ENCODE peak calls at places on chromosomes 16 and 17, in four cellular contexts. One of them, this sample, is unnamed.

GRCh38 chr16:87469186-87469585 is 23.6 kb downstream of the ZCCHC14 start:
- DNase-seq in Peyer's patch: no peak
- DNase-seq in ovary: no peak
- DNase-seq in spleen: no peak
- DNase-seq in this sample: no peak

GRCh38 chr17:57832711-57833596 is 16.9 kb downstream of the MRPS23 start:
- DNase-seq in Peyer's patch: peak; percentile 65
- DNase-seq in ovary: peak; percentile 68
- DNase-seq in spleen: peak; percentile 81
- DNase-seq in this sample: no peak

GRCh38 chr17:7440113-7440822 is 956 bp downstream of the FGF11 start:
- DNase-seq in Peyer's patch: no peak
- DNase-seq in ovary: peak; percentile 60
- DNase-seq in spleen: peak; percentile 85
- DNase-seq in this sample: no peak

GRCh38 chr16:78259883-78260282 is 160.4 kb downstream of the WWOX start:
- DNase-seq in Peyer's patch: no peak
- DNase-seq in ovary: no peak
- DNase-seq in spleen: no peak
- DNase-seq in this sample: no peak

GRCh38 chr17:74408830-74409229 is 23.1 kb upstream of the GPRC5C start:
- DNase-seq in Peyer's patch: no peak
- DNase-seq in ovary: no peak
- DNase-seq in spleen: no peak
- DNase-seq in this sample: no peak

GRCh38 chr17:32302860-32303649 is 37.4 kb downstream of the RHBDL3 start:
- DNase-seq in Peyer's patch: no peak
- DNase-seq in ovary: peak; percentile 41
- DNase-seq in spleen: no peak
- DNase-seq in this sample: no peak

GRCh38 chr16:1978476-1979120 is 2.7 kb downstream of the NOXO1 start:
- DNase-seq in Peyer's patch: peak; percentile 57
- DNase-seq in ovary: no peak
- DNase-seq in spleen: no peak
- DNase-seq in this sample: no peak

GRCh38 chr16:13333336-13333735 is 431.9 kb downstream of the SHISA9 start:
- DNase-seq in Peyer's patch: no peak
- DNase-seq in ovary: no peak
- DNase-seq in spleen: no peak
- DNase-seq in this sample: no peak

GRCh38 chr17:72270530-72270929 is 149.7 kb downstream of the SOX9 start:
- DNase-seq in Peyer's patch: no peak
- DNase-seq in ovary: no peak
- DNase-seq in spleen: no peak
- DNase-seq in this sample: no peak

GRCh38 chr16:17265177-17265576 is 205.6 kb downstream of the XYLT1 start:
- DNase-seq in Peyer's patch: no peak
- DNase-seq in ovary: no peak
- DNase-seq in spleen: no peak
- DNase-seq in this sample: no peak

GRCh38 chr17:75152971-75153853 is 1.1 kb downstream of the JPT1 start:
- DNase-seq in Peyer's patch: peak; percentile 79
- DNase-seq in ovary: no peak
- DNase-seq in spleen: peak; percentile 80
- DNase-seq in this sample: no peak

GRCh38 chr17:77424585-77425344 is 284.0 kb downstream of the SEC14L1 start:
- DNase-seq in Peyer's patch: peak; percentile 76
- DNase-seq in ovary: peak; percentile 98
- DNase-seq in spleen: peak; percentile 89
- DNase-seq in this sample: peak; percentile 97

GRCh38 chr17:17510456-17511292 is 14.5 kb upstream of the RASD1 start:
- DNase-seq in Peyer's patch: peak; percentile 34
- DNase-seq in ovary: no peak
- DNase-seq in spleen: peak; percentile 66
- DNase-seq in this sample: no peak

GRCh38 chr16:69762843-69763556 is 868 bp downstream of the WWP2 start:
- DNase-seq in Peyer's patch: no peak
- DNase-seq in ovary: no peak
- DNase-seq in spleen: no peak
- DNase-seq in this sample: no peak

GRCh38 chr17:51128089-51128488 is 7.4 kb upstream of the SPAG9 start:
- DNase-seq in Peyer's patch: no peak
- DNase-seq in ovary: no peak
- DNase-seq in spleen: no peak
- DNase-seq in this sample: no peak

GRCh38 chr16:87465306-87465705 is 27.5 kb downstream of the ZCCHC14 start:
- DNase-seq in Peyer's patch: no peak
- DNase-seq in ovary: peak; percentile 72
- DNase-seq in spleen: no peak
- DNase-seq in this sample: peak; percentile 96

GRCh38 chr16:83187404-83187803 is 560.6 kb downstream of the CDH13 start:
- DNase-seq in Peyer's patch: no peak
- DNase-seq in ovary: no peak
- DNase-seq in spleen: no peak
- DNase-seq in this sample: no peak

GRCh38 chr17:82867763-82868325 is 28.0 kb upstream of the ZNF750 start:
- DNase-seq in Peyer's patch: no peak
- DNase-seq in ovary: no peak
- DNase-seq in spleen: no peak
- DNase-seq in this sample: no peak

GRCh38 chr17:68297168-68297567 is 5.9 kb downstream of the ARSG start:
- DNase-seq in Peyer's patch: no peak
- DNase-seq in ovary: no peak
- DNase-seq in spleen: no peak
- DNase-seq in this sample: no peak

GRCh38 chr16:55369151-55369550 is 45.1 kb downstream of the IRX6 start:
- DNase-seq in Peyer's patch: no peak
- DNase-seq in ovary: no peak
- DNase-seq in spleen: no peak
- DNase-seq in this sample: no peak

GRCh38 chr16:79076039-79076767 is 524.3 kb downstream of the MAF start:
- DNase-seq in Peyer's patch: no peak
- DNase-seq in ovary: no peak
- DNase-seq in spleen: no peak
- DNase-seq in this sample: no peak

GRCh38 chr17:35889818-35890773 is 9.9 kb upstream of the CCL5 start:
- DNase-seq in Peyer's patch: no peak
- DNase-seq in ovary: no peak
- DNase-seq in spleen: no peak
- DNase-seq in this sample: no peak

GRCh38 chr17:49106366-49107210 is 26.0 kb upstream of the B4GALNT2 start:
- DNase-seq in Peyer's patch: no peak
- DNase-seq in ovary: no peak
- DNase-seq in spleen: no peak
- DNase-seq in this sample: no peak

GRCh38 chr17:72393553-72393952 is 272.7 kb downstream of the SOX9 start:
- DNase-seq in Peyer's patch: no peak
- DNase-seq in ovary: no peak
- DNase-seq in spleen: no peak
- DNase-seq in this sample: no peak

GRCh38 chr16:27879601-27880247 is 183.8 kb downstream of the GSG1L start:
- DNase-seq in Peyer's patch: no peak
- DNase-seq in ovary: no peak
- DNase-seq in spleen: no peak
- DNase-seq in this sample: no peak

GRCh38 chr17:82213251-82214011 is 789 bp upstream of the CCDC57 start:
- DNase-seq in Peyer's patch: peak; percentile 53
- DNase-seq in ovary: peak; percentile 45
- DNase-seq in spleen: peak; percentile 80
- DNase-seq in this sample: no peak

GRCh38 chr17:76511562-76512365 is 10.5 kb upstream of the RHBDF2 start:
- DNase-seq in Peyer's patch: no peak
- DNase-seq in ovary: no peak
- DNase-seq in spleen: no peak
- DNase-seq in this sample: no peak

GRCh38 chr16:67528870-67529638 is 425 bp downstream of the RIPOR1 start:
- DNase-seq in Peyer's patch: no peak
- DNase-seq in ovary: peak; percentile 47
- DNase-seq in spleen: peak; percentile 90
- DNase-seq in this sample: no peak

GRCh38 chr17:57955183-57955952 is at the start of gene CUEDC1:
- DNase-seq in Peyer's patch: peak; percentile 87
- DNase-seq in ovary: peak; percentile 73
- DNase-seq in spleen: peak; percentile 94
- DNase-seq in this sample: peak; percentile 91

GRCh38 chr16:75340715-75341500 is 89.5 kb upstream of the BCAR1 start:
- DNase-seq in Peyer's patch: no peak
- DNase-seq in ovary: no peak
- DNase-seq in spleen: no peak
- DNase-seq in this sample: no peak

GRCh38 chr16:84029297-84030096 is 13.1 kb downstream of the SLC38A8 start:
- DNase-seq in Peyer's patch: no peak
- DNase-seq in ovary: no peak
- DNase-seq in spleen: no peak
- DNase-seq in this sample: no peak

DNA sequence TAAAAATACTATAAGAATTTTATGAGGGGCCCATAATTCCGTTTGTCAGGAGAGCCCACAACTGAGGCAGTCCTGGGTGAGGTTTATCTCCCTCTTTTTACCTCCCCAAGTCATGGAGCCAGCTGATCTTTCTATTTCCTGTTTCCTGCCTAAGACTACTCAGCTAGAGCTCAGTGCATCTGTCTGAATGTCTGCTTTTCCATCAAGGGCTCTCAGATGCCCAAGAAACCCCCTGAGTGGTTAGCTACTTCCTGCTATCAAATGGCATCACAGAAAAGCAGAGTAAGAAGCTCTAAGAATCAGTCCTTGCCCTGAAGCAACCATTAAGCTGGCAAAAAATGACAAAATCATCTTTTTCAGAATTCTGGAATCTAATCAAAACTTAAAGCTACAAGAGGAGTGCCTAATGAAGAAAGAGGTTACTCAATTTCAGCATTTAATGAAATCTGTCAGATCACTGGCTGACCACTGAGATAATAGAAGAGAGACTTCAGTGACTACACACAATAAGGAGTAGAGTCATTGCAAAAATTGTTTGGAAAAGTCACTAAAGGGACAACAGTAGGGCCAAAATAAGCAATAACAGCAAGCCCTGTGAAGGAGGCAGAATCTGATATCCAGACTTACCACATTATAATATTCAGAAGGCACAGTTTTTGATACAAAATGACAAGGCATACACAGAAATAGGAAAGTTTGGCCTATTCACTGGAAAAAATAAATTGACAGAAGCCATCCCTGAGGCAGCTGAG is 150.1 kb downstream of the CYB561 start:
- DNase-seq in Peyer's patch: no peak
- DNase-seq in ovary: no peak
- DNase-seq in spleen: no peak
- DNase-seq in this sample: no peak
- H3K4me1 ChIP-seq in Peyer's patch: no peaks in the 10 kb centered on the region
- H3K4me1 ChIP-seq in ovary: no peaks in the 10 kb centered on the region
- H3K4me1 ChIP-seq in spleen: no peaks in the 10 kb centered on the region
- H3K4me1 ChIP-seq in this sample: peaks cover 22% of the 10 kb centered on the region

GRCh38 chr17:16269658-16270057 is 52.6 kb downstream of the PIGL start:
- DNase-seq in Peyer's patch: no peak
- DNase-seq in ovary: no peak
- DNase-seq in spleen: no peak
- DNase-seq in this sample: no peak

GRCh38 chr17:16273499-16273898 is 56.5 kb downstream of the PIGL start:
- DNase-seq in Peyer's patch: no peak
- DNase-seq in ovary: no peak
- DNase-seq in spleen: no peak
- DNase-seq in this sample: no peak

GRCh38 chr17:16275024-16275423 is 58.0 kb downstream of the PIGL start:
- DNase-seq in Peyer's patch: no peak
- DNase-seq in ovary: no peak
- DNase-seq in spleen: no peak
- DNase-seq in this sample: no peak

GRCh38 chr17:16272111-16272510 is 55.1 kb downstream of the PIGL start:
- DNase-seq in Peyer's patch: no peak
- DNase-seq in ovary: no peak
- DNase-seq in spleen: no peak
- DNase-seq in this sample: no peak

GRCh38 chr17:16273929-16274339 is 56.9 kb downstream of the PIGL start:
- DNase-seq in Peyer's patch: no peak
- DNase-seq in ovary: no peak
- DNase-seq in spleen: no peak
- DNase-seq in this sample: no peak
- H3K9me3 ChIP-seq in Peyer's patch: no peaks in the 10 kb centered on the region
- H3K9me3 ChIP-seq in ovary: no peaks in the 10 kb centered on the region
- H3K9me3 ChIP-seq in spleen: peaks cover 15% of the 10 kb centered on the region
- H3K9me3 ChIP-seq in this sample: no peaks in the 10 kb centered on the region

DNA sequence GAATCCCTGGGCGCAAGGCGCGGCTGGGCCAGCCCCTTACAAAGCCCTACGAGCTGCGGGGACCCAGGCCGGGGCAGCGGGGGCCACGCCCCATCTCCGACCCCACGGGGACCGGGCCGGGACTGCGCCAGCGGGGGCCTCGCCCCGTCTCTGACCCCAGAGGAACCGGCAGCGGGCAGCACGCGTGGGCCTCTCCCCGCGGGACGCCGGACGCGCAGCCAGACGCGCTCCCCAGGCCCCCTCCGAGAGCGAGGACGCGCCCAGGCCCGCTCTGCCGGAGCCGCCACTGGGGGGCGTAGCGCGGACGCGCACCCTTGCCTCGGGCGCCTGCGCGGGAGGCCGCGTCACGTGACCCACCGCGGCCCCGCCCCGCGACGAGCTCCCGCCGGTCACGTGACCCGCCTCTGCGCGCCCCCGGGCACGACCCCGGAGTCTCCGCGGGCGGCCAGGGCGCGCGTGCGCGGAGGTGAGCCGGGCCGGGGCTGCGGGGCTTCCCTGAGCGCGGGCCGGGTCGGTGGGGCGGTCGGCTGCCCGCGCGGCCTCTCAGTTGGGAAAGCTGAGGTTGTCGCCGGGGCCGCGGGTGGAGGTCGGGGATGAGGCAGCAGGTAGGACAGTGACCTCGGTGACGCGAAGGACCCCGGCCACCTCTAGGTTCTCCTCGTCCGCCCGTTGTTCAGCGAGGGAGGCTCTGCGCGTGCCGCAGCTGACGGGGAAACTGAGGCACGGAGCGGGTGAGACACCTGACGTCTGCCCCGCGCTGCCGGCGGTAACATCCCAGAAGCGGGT is at the start of gene GAA:
- DNase-seq in Peyer's patch: peak; percentile 91
- DNase-seq in ovary: peak; percentile 85
- DNase-seq in spleen: peak; percentile 97
- DNase-seq in this sample: no peak
- TF ChIP-seq POLR2A in Peyer's patch: peak; percentile 17
- TF ChIP-seq POLR2A in ovary: peak; percentile 65
- TF ChIP-seq POLR2A in spleen: peak; percentile 15
- TF ChIP-seq POLR2A in this sample: no peak

DNA sequence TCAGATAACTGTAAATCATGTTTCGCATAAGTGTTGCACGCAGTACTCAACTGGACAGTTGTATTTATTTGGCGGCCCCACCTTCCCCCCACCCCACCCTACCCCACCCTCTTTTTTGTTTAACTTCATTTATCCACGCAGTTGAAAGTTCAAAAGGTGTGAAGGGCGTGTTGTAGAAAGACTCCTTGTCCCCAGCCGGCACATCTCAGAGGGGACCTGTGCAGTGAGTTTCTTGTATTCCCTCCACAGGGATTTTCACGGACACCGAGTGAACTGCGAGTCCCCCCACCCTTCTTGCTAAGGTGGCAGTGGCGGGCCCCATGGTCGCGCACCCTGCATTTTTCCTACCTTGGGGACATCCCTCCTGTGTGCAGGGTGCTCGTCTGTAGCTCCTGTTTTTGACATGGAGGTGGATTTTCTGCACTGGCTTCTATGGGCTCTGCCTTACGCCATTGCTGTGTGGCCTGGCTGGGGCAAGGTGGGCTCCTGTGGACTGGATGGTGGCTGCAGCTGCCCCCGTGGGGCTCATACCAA is 36.2 kb downstream of the ADCY7 start:
- DNase-seq in Peyer's patch: no peak
- DNase-seq in ovary: no peak
- DNase-seq in spleen: no peak
- DNase-seq in this sample: no peak
- H3K4me1 ChIP-seq in Peyer's patch: no peaks in the 10 kb centered on the region
- H3K4me1 ChIP-seq in ovary: peaks cover 11% of the 10 kb centered on the region
- H3K4me1 ChIP-seq in spleen: peaks cover 4% of the 10 kb centered on the region
- H3K4me1 ChIP-seq in this sample: peaks cover 12% of the 10 kb centered on the region